ENCODE peak calls at places on chromosomes 16 and 17, in four cellular contexts. Y is PC-3, O is neural progenitor cell, S is HCT116. I is an unnamed sample.

GRCh38 chr17:205176-205538 is 23.7 kb upstream of the DOC2B start:
- DNase-seq in Y (no peak), S (no peak), O (no peak), I (no peak)

GRCh38 chr16:12613131-12613991 is 190.3 kb downstream of the CPPED1 start:
- DNase-seq in S (peak), O (no peak), Y (peak), I (peak)

GRCh38 chr17:16286947-16287562 is 66.2 kb downstream of the CENPV start:
- DNase-seq in Y (no peak), O (no peak), S (no peak), I (peak)

GRCh38 chr17:81579821-81580321 is 27.7 kb upstream of the FAAP100 start:
- DNase-seq in S (no peak), Y (no peak), O (no peak), I (peak)

GRCh38 chr16:67137605-67138004 is 13.2 kb downstream of the B3GNT9 start:
- DNase-seq in O (no peak), S (no peak), Y (no peak), I (no peak)

GRCh38 chr16:11583171-11583570 is 3.5 kb downstream of the LITAF start:
- DNase-seq in S (no peak), O (no peak), Y (no peak), I (peak)

GRCh38 chr17:2337152-2337810 is at the start of gene SGSM2:
- DNase-seq in Y (peak), O (peak), S (no peak), I (peak)

GRCh38 chr17:63475491-63476412 is 1.1 kb upstream of the ACE start:
- DNase-seq in S (no peak), O (no peak), Y (no peak), I (no peak)

GRCh38 chr17:63434951-63435571 is 11.0 kb downstream of the CYB561 start:
- DNase-seq in S (peak), O (no peak), Y (peak), I (peak)

DNA sequence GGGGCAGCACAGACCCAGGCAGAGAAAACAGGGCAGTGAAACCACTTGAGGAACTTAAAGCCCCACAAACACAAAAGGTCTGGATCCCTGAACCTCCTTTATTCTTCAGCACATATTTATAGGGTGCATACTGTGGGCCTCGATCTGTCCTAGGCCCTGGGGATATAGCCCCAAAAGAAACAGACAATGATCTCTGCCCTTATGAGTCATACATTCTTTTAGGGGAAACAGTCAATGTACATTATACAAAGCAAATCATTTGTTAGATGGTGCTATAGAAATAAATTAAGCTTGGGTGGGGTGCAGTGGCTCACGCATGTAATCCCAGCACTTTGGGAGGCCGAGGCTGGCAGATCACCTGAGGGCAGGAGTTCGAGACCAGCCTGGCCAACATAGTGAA is 10.0 kb upstream of the HES7 start:
- DNase-seq in S (no peak), Y (no peak), O (no peak), I (no peak)
- H3K4me2 ChIP-seq in S (peak), Y (no peak), O (peak), I (no peak)

DNA sequence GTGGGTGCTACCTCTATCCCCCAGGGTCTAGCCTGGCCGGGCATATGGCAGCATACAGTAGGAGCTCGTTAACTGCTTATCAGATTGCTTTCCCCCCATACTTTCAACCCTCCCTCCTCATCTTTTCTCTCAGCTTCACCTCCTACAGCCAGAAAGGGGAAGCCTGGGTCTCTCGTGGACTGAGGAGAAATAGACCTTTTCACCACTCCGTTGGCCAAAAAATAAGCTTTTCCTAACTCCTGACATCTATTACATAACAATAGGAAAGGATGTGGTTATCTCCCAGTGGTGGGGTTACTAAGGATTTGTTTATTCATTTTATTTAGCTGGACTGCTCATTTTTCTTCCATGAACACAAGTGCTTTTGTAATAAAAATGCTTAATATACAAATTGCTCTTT is 9.0 kb upstream of the CXCL16 start:
- DNase-seq in S (no peak), O (no peak), Y (no peak), I (no peak)
- TF ChIP-seq EZH2phosphoT487 in S (no peak), O (no peak), Y (no peak), I (no peak)

DNA sequence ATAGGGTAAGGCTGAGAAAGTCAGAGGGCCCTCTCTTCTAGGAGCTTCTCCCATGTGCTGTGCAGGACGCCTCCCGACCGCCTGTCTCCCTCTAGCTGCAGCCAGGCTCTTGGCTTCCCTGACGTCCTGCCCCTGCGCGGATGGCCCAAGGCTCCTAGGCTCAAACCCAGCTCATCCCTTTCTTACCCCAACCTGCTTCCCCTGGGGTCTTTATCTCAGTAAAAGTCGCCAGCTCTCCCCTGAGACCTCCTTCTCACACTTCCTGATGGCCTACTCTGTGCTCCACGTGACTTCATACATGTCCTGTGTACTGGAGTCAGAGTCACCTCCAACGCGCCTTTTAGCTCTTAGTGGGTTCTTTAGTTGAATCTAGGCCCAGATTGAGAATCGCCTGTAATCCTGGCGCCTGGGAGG is 1.1 kb upstream of the ZNF747 start:
- DNase-seq in Y (peak), S (peak), O (peak), I (peak)
- H3K9ac ChIP-seq in Y (peak), S (peak), O (no peak), I (peak)

GRCh38 chr17:78144146-78144719 is 2.0 kb upstream of the C17orf99 start:
- DNase-seq in Y (peak), S (no peak), O (no peak), I (peak)

GRCh38 chr17:78141437-78142112 is 4.6 kb upstream of the C17orf99 start:
- DNase-seq in S (no peak), O (no peak), Y (peak), I (no peak)

GRCh38 chr17:78142113-78142861 is 3.9 kb upstream of the C17orf99 start:
- DNase-seq in Y (peak), S (peak), O (no peak), I (peak)

GRCh38 chr17:78144736-78145641 is 1.2 kb upstream of the C17orf99 start:
- DNase-seq in Y (peak), O (no peak), S (no peak), I (no peak)

GRCh38 chr17:78143214-78144145 is 2.7 kb upstream of the C17orf99 start:
- DNase-seq in S (no peak), Y (no peak), O (no peak), I (no peak)
- H3K4me2 ChIP-seq in S (peak), Y (peak), O (no peak), I (no peak)

I was measured in GM23248.